ENCODE peak calls at places on chromosomes 11 and 22, in eight cellular contexts. P, O, I, J, C, U, Y and M are unnamed samples. For H3K27me3, the result is how much of the 10 kb centered on the place peaks cover.

GRCh38 chr11:2177081-2177480 is 5.5 kb upstream of the TH start:
- DNase-seq in P (peak), O (no peak), I (no peak), J (no peak), C (no peak), U (no peak), Y (no peak), M (no peak)

GRCh38 chr11:8070417-8071101 is 10.5 kb upstream of the TUB start:
- DNase-seq in P (peak), O (no peak), I (no peak), J (no peak), C (no peak), U (no peak), Y (no peak), M (no peak)

GRCh38 chr11:115157247-115157646 is 347.0 kb downstream of the CADM1 start:
- DNase-seq in P (no peak), O (no peak), I (no peak), J (no peak), C (no peak), U (no peak), Y (no peak), M (no peak)

GRCh38 chr22:41469218-41469851 is 418 bp downstream of the ACO2 start:
- DNase-seq in P (peak), O (peak), I (no peak), J (no peak), C (peak), U (no peak), Y (no peak), M (peak)

GRCh38 chr11:1373536-1374214 is 16.1 kb upstream of the BRSK2 start:
- DNase-seq in P (no peak), O (no peak), I (no peak), J (no peak), C (no peak), U (no peak), Y (no peak), M (no peak)

GRCh38 chr22:45540122-45540521 is 37.4 kb downstream of the FBLN1 start:
- DNase-seq in P (no peak), O (no peak), I (no peak), J (no peak), C (no peak), U (no peak), Y (no peak), M (no peak)

GRCh38 chr11:131579932-131580387 is 209.5 kb downstream of the NTM start:
- DNase-seq in P (peak), O (no peak), I (peak), J (no peak), C (no peak), U (no peak), Y (no peak), M (no peak)

GRCh38 chr11:64996710-64997380 is at the start of gene BATF2:
- DNase-seq in P (peak), O (peak), I (peak), J (peak), C (peak), U (no peak), Y (peak), M (peak)

GRCh38 chr11:72230764-72231365 is 6.3 kb downstream of the INPPL1 start:
- DNase-seq in P (no peak), O (peak), I (no peak), J (no peak), C (peak), U (no peak), Y (peak), M (peak)

GRCh38 chr11:19803506-19803998 is 90.9 kb downstream of the NAV2 start:
- DNase-seq in P (peak), O (peak), I (no peak), J (no peak), C (no peak), U (no peak), Y (no peak), M (peak)

GRCh38 chr11:43923327-43924111 is 18.9 kb upstream of the C11orf96 start:
- DNase-seq in P (no peak), O (no peak), I (no peak), J (no peak), C (peak), U (no peak), Y (no peak), M (no peak)

GRCh38 chr11:133078591-133079179 is 453.6 kb downstream of the OPCML start:
- DNase-seq in P (peak), O (no peak), I (peak), J (peak), C (no peak), U (no peak), Y (no peak), M (peak)

GRCh38 chr22:47198801-47199251 is 436.4 kb downstream of the TBC1D22A start:
- DNase-seq in P (no peak), O (no peak), I (peak), J (no peak), C (peak), U (no peak), Y (no peak), M (peak)

GRCh38 chr22:35892192-35892591 is 136.4 kb downstream of the RBFOX2 start:
- DNase-seq in P (no peak), O (no peak), I (no peak), J (no peak), C (no peak), U (no peak), Y (no peak), M (no peak)

GRCh38 chr11:62544521-62545436 is 1.8 kb downstream of the AHNAK start:
- DNase-seq in P (no peak), O (no peak), I (no peak), J (no peak), C (peak), U (no peak), Y (no peak), M (no peak)

GRCh38 chr22:46678003-46678657 is 57.9 kb downstream of the GRAMD4 start:
- DNase-seq in P (no peak), O (no peak), I (no peak), J (no peak), C (no peak), U (no peak), Y (no peak), M (no peak)

DNA sequence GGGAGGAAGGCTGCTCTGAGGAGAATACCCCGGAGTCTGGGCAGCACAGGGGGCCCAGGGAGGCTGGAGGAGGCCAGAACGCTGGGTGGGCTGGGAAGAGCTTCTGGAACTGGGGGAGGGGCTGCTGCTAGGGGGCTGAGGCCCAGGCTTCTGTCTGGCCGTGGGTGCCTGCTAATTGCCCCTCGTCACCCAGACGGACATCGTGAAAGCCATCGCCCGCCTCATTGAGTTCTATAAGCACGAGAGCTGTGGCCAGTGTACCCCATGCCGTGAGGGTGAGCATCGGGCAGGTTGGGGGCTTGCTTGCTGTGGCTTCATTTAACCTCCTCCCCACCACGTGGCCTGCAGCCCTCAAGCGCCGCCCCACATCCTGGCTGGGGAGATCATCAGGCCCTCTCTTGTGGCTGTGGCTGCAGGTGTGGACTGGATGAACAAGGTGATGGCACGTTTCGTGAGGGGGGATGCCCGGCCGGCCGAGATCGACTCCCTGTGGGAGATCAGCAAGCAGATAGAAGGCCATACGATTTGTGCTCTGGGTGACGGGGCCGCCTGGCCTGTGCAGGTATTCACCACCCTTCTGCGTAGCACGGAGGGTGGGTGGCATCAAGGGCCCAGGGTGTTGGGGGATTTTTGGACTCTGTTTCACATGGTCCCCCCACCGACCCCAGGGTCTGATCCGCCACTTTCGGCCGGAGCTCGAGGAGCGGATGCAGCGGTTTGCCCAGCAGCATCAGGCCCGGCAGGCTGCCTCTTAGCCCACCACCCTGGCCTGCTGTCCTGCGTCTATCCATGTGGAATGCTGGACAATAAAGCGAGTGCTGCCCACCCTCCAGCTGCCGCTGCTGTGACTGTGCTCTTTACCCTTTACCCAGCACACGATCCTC is 5.2 kb downstream of the NDUFV1 start:
- DNase-seq in P (no peak), O (no peak), I (peak), J (no peak), C (no peak), U (no peak), Y (no peak), M (no peak)
- TF ChIP-seq CTCF in P (no peak), O (no peak), I (no peak), J (no peak), C (no peak), U (no peak), Y (no peak), M (no peak)

GRCh38 chr11:92897487-92897886 is 72.0 kb upstream of the MTNR1B start:
- DNase-seq in P (peak), O (no peak), I (no peak), J (no peak), C (no peak), U (no peak), Y (no peak), M (no peak)
- H3K27me3 ChIP-seq in P (under half), O (under half), I (under half), J (under half), C (under half), U (under half), Y (under half), M (under half)

GRCh38 chr11:36591433-36591832 is 2.9 kb upstream of the IFTAP start:
- DNase-seq in P (no peak), O (no peak), I (no peak), J (no peak), C (no peak), U (no peak), Y (no peak), M (no peak)

GRCh38 chr11:36600155-36600554 is 2.1 kb upstream of the RAG2 start:
- DNase-seq in P (peak), O (no peak), I (peak), J (no peak), C (no peak), U (no peak), Y (no peak), M (no peak)

GRCh38 chr11:36596880-36597279 is 1.2 kb downstream of the RAG2 start:
- DNase-seq in P (no peak), O (no peak), I (no peak), J (no peak), C (no peak), U (no peak), Y (no peak), M (no peak)

GRCh38 chr11:36598051-36598450 is at the start of gene RAG2:
- DNase-seq in P (no peak), O (no peak), I (no peak), J (no peak), C (no peak), U (no peak), Y (no peak), M (no peak)

DNA sequence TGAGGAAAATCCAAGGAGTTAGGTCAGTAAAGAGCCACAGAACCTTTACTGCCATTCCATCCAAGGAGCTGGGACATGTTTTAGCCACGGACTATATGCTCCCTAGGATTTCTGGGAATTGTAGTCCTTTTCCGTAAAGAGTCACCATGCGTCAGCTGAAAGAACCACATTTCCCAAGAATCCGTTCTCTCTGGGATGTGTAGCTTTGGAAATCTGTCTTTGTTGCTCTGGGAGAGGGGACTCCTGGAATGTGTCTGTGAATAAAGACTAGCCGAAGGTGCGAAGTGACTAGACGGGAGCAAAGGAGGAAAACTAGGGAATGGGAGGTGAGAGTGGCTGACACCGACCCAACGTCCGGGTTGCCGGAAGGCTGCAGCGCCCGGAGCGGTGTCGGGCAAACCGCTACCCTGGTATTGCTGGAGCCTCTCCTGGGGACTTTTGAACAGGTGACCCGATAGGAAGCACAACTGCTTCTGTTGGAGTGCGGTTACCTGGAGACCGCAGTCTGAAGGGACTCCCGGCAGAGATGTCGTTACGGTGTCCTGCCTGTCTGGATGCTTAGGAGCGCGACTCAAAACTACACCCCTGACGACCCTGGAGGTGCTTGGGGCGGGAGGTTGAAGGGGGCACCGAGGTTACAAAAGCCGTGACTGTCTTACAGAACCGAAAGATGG is at the start of gene IFTAP:
- DNase-seq in P (peak), O (peak), I (peak), J (peak), C (peak), U (no peak), Y (peak), M (peak)
- TF ChIP-seq POLR2AphosphoS5 in P (peak), O (no peak), I (no peak), J (peak), C (peak), U (no peak), Y (no peak), M (peak)

DNA sequence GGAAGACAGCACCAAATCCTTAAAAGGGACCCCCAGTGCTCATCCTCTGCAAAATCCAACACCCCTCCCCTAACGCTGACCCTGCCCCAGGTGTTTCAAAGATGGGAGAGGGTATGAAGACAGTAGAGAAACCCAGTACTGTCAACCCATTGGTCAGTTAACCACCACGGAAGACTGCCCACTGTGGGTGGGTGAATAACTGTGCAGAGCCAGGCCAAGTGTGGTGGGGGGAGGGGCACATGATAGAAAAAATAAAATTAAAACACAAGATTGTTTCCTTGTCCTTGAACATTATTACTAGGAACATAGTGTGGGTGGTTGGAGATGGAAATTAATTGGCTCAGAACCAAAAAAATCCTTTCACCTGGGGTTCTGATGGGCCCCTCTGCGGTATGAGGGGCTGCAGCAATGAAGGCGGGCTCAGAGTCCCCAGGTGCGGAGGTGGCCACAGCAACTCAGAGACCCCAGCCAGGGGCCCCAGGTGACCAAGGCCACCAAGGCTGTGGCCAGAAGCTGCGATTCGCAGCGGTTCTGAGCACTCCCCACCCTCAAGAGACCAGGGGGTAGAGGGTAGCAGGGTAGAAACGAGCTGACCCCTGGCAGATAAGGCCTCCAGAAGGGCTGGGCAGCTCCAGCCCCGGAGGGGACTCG is 1.1 kb downstream of the TNKS1BP1 start:
- DNase-seq in P (no peak), O (no peak), I (no peak), J (no peak), C (no peak), U (no peak), Y (no peak), M (no peak)
- TF ChIP-seq CTCF in P (no peak), O (no peak), I (no peak), J (no peak), C (no peak), U (no peak), Y (no peak), M (no peak)

DNA sequence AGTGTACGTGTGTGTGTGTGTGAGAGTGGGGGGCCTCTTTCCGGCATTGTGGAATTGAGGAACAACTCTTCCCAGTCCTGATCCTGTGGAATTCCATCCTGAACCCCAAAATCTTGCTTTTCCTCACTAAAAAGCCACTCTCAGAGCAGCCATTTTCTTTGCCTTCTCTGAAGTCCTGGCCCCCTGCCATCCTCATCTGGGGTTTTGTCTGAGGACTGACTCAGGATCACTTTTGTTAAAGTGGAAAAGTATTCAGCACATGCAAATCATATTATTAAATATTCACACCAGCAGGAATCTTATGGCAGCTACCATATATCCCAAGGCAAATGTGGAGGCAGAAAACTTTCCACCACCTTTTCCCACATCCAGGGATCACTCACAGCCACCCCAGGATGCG is 3.7 kb downstream of the SCN4B start:
- DNase-seq in P (no peak), O (no peak), I (no peak), J (no peak), C (no peak), U (no peak), Y (no peak), M (no peak)
- H3K27me3 ChIP-seq in P (half or more), O (under half), I (under half), J (under half), C (under half), U (under half), Y (under half), M (half or more)